ENCODE peak calls at places on chromosomes 5 and 9, in six cellular contexts. One of them, this sample, is unnamed.

GRCh38 chr9:119998614-119999013 is 581.4 kb downstream of the CDK5RAP2 start:
- DNase-seq in GM18507: no peak
- DNase-seq in AG08395: no peak
- DNase-seq in NCI-H2081: no peak
- DNase-seq in ovary: no peak
- DNase-seq in IMR-90: no peak
- DNase-seq in this sample: no peak

GRCh38 chr9:17757816-17758215 is 178.9 kb downstream of the SH3GL2 start:
- DNase-seq in AG08395: no peak
- DNase-seq in NCI-H2081: no peak
- DNase-seq in ovary: no peak
- DNase-seq in IMR-90: peak
- DNase-seq in GM18507: no peak
- DNase-seq in this sample: peak

GRCh38 chr5:40332945-40333344 is 346.8 kb upstream of the PTGER4 start:
- DNase-seq in NCI-H2081: no peak
- DNase-seq in IMR-90: no peak
- DNase-seq in AG08395: no peak
- DNase-seq in GM18507: no peak
- DNase-seq in ovary: no peak
- DNase-seq in this sample: no peak

GRCh38 chr9:121527371-121527770 is 27.7 kb upstream of the GGTA1 start:
- DNase-seq in AG08395: no peak
- DNase-seq in GM18507: no peak
- DNase-seq in ovary: no peak
- DNase-seq in NCI-H2081: no peak
- DNase-seq in IMR-90: no peak
- DNase-seq in this sample: no peak

GRCh38 chr5:54553659-54554207 is 36.2 kb downstream of the SNX18 start:
- DNase-seq in NCI-H2081: no peak
- DNase-seq in ovary: no peak
- DNase-seq in IMR-90: no peak
- DNase-seq in GM18507: no peak
- DNase-seq in AG08395: no peak
- DNase-seq in this sample: no peak

GRCh38 chr9:126491256-126491879 is 122.4 kb upstream of the LMX1B start:
- DNase-seq in ovary: no peak
- DNase-seq in GM18507: no peak
- DNase-seq in NCI-H2081: peak
- DNase-seq in IMR-90: peak
- DNase-seq in AG08395: peak
- DNase-seq in this sample: peak

GRCh38 chr9:121550041-121550440 is 50.4 kb upstream of the GGTA1 start:
- DNase-seq in IMR-90: no peak
- DNase-seq in NCI-H2081: no peak
- DNase-seq in ovary: no peak
- DNase-seq in AG08395: no peak
- DNase-seq in GM18507: no peak
- DNase-seq in this sample: no peak

GRCh38 chr9:131722260-131722659 is 17.6 kb downstream of the RAPGEF1 start:
- DNase-seq in NCI-H2081: no peak
- DNase-seq in AG08395: no peak
- DNase-seq in ovary: no peak
- DNase-seq in GM18507: no peak
- DNase-seq in IMR-90: no peak
- DNase-seq in this sample: no peak

GRCh38 chr9:77954018-77954417 is 77.6 kb downstream of the GNAQ start:
- DNase-seq in AG08395: peak
- DNase-seq in NCI-H2081: no peak
- DNase-seq in GM18507: no peak
- DNase-seq in IMR-90: peak
- DNase-seq in ovary: no peak
- DNase-seq in this sample: no peak

GRCh38 chr5:72517961-72518690 is 10.9 kb upstream of the ZNF366 start:
- DNase-seq in AG08395: peak
- DNase-seq in ovary: no peak
- DNase-seq in IMR-90: no peak
- DNase-seq in NCI-H2081: no peak
- DNase-seq in GM18507: no peak
- DNase-seq in this sample: peak

GRCh38 chr5:163915481-163915961 is 410.1 kb downstream of the MAT2B start:
- DNase-seq in IMR-90: peak
- DNase-seq in NCI-H2081: peak
- DNase-seq in GM18507: no peak
- DNase-seq in ovary: no peak
- DNase-seq in AG08395: peak
- DNase-seq in this sample: no peak

GRCh38 chr9:4225291-4226119 is 74.4 kb downstream of the GLIS3 start:
- DNase-seq in IMR-90: peak
- DNase-seq in AG08395: peak
- DNase-seq in GM18507: no peak
- DNase-seq in NCI-H2081: no peak
- DNase-seq in ovary: no peak
- DNase-seq in this sample: peak

GRCh38 chr9:2116073-2116472 is 100.9 kb downstream of the SMARCA2 start:
- DNase-seq in NCI-H2081: no peak
- DNase-seq in IMR-90: no peak
- DNase-seq in GM18507: no peak
- DNase-seq in ovary: no peak
- DNase-seq in AG08395: peak
- DNase-seq in this sample: no peak

GRCh38 chr9:89719202-89719601 is 114.4 kb downstream of the GADD45G start:
- DNase-seq in NCI-H2081: no peak
- DNase-seq in ovary: no peak
- DNase-seq in IMR-90: no peak
- DNase-seq in AG08395: no peak
- DNase-seq in GM18507: no peak
- DNase-seq in this sample: no peak

GRCh38 chr9:84325347-84325982 is 15.1 kb downstream of the SLC28A3 start:
- DNase-seq in NCI-H2081: no peak
- DNase-seq in IMR-90: peak
- DNase-seq in GM18507: no peak
- DNase-seq in ovary: no peak
- DNase-seq in AG08395: no peak
- DNase-seq in this sample: no peak

GRCh38 chr5:179699640-179700298 is 1.0 kb downstream of the CANX start:
- DNase-seq in NCI-H2081: no peak
- DNase-seq in AG08395: peak
- DNase-seq in ovary: no peak
- DNase-seq in GM18507: no peak
- DNase-seq in IMR-90: peak
- DNase-seq in this sample: no peak

GRCh38 chr9:113886471-113886870 is 10.4 kb downstream of the ZNF618 start:
- DNase-seq in ovary: no peak
- DNase-seq in AG08395: peak
- DNase-seq in IMR-90: peak
- DNase-seq in GM18507: no peak
- DNase-seq in NCI-H2081: no peak
- DNase-seq in this sample: no peak

GRCh38 chr9:135275163-135275925 is 187.9 kb downstream of the OLFM1 start:
- DNase-seq in AG08395: no peak
- DNase-seq in NCI-H2081: no peak
- DNase-seq in GM18507: no peak
- DNase-seq in ovary: no peak
- DNase-seq in IMR-90: no peak
- DNase-seq in this sample: no peak

GRCh38 chr5:2075365-2075764 is 192.6 kb upstream of the IRX4 start:
- DNase-seq in IMR-90: no peak
- DNase-seq in AG08395: no peak
- DNase-seq in GM18507: no peak
- DNase-seq in ovary: no peak
- DNase-seq in NCI-H2081: no peak
- DNase-seq in this sample: no peak

GRCh38 chr5:120901199-120901598 is 437.1 kb downstream of the PRR16 start:
- DNase-seq in NCI-H2081: no peak
- DNase-seq in AG08395: no peak
- DNase-seq in GM18507: no peak
- DNase-seq in ovary: no peak
- DNase-seq in IMR-90: no peak
- DNase-seq in this sample: no peak

GRCh38 chr5:172043822-172044221 is 37.4 kb upstream of the FBXW11 start:
- DNase-seq in AG08395: no peak
- DNase-seq in GM18507: no peak
- DNase-seq in NCI-H2081: no peak
- DNase-seq in ovary: no peak
- DNase-seq in IMR-90: no peak
- DNase-seq in this sample: no peak